ENCODE peak calls at places on chromosomes 7 and 10, in five cellular contexts. I is HepG2; H is trophoblast cell; R is non-pigmented ciliary epithelial cell; J is stimulated activated CD8-positive, alpha-beta memory T cell treated with anti-CD3 and anti-CD28 coated beads, Interleukin-4, amount 100 ng/mL, for 24 hours. Q is an unnamed sample.
A peak's percentile ranks its signal among the peaks of the same experiment; 100 is the strongest.

GRCh38 chr7:91636129-91636724 is 244.3 kb downstream of the MTERF1 start:
- DNase-seq in I (peak; percentile 35), H (peak; percentile 77), R (no peak), J (no peak), Q (no peak)

GRCh38 chr7:46850563-46851325 is 731.2 kb downstream of the TNS3 start:
- DNase-seq in I (no peak), H (peak; percentile 34), R (no peak), J (no peak), Q (no peak)

GRCh38 chr10:85195596-85195995 is 867.2 kb downstream of the CCSER2 start:
- DNase-seq in I (no peak), H (no peak), R (no peak), J (no peak), Q (no peak)

GRCh38 chr10:74437822-74438221 is 286.8 kb downstream of the ADK start:
- DNase-seq in I (peak; percentile 4), H (no peak), R (no peak), J (no peak), Q (no peak)

GRCh38 chr7:41336455-41336952 is 366.4 kb downstream of the INHBA start:
- DNase-seq in I (no peak), H (peak; percentile 5), R (no peak), J (no peak), Q (no peak)

GRCh38 chr10:55065185-55065584 is 264.2 kb upstream of the PCDH15 start:
- DNase-seq in I (peak; percentile 85), H (no peak), R (no peak), J (no peak), Q (no peak)

GRCh38 chr10:4546500-4546899 is 279.5 kb upstream of the AKR1E2 start:
- DNase-seq in I (no peak), H (no peak), R (peak; percentile 71), J (peak; percentile 14), Q (no peak)

GRCh38 chr10:13589316-13589715 is 2.6 kb downstream of the PRPF18 start:
- DNase-seq in I (no peak), H (no peak), R (no peak), J (no peak), Q (no peak)

GRCh38 chr10:97127960-97128850 is 57.6 kb downstream of the SLIT1 start:
- DNase-seq in I (no peak), H (peak; percentile 6), R (no peak), J (no peak), Q (no peak)

GRCh38 chr7:128920913-128921582 is 10.5 kb upstream of the KCP start:
- DNase-seq in I (no peak), H (no peak), R (no peak), J (no peak), Q (no peak)

GRCh38 chr7:121510302-121510701 is 114.2 kb upstream of the FAM3C start:
- DNase-seq in I (no peak), H (no peak), R (no peak), J (no peak), Q (no peak)

GRCh38 chr10:77290528-77291155 is 347.0 kb downstream of the KCNMA1 start:
- DNase-seq in I (no peak), H (peak; percentile 90), R (peak; percentile 78), J (no peak), Q (peak; percentile 13)

GRCh38 chr10:96619803-96620773 is 33.3 kb upstream of the TM9SF3 start:
- DNase-seq in I (no peak), H (no peak), R (no peak), J (no peak), Q (no peak)

GRCh38 chr7:5634107-5634950 is 147.1 kb downstream of the RNF216 start:
- DNase-seq in I (no peak), H (no peak), R (no peak), J (no peak), Q (no peak)

GRCh38 chr10:101052285-101052684 is 9.5 kb upstream of the KAZALD1 start:
- DNase-seq in I (no peak), H (peak; percentile 55), R (no peak), J (no peak), Q (no peak)

GRCh38 chr7:96855139-96855538 is 145.5 kb upstream of the SEM1 start:
- DNase-seq in I (no peak), H (no peak), R (no peak), J (no peak), Q (no peak)

GRCh38 chr10:77293785-77294184 is 343.8 kb downstream of the KCNMA1 start:
- DNase-seq in I (no peak), H (no peak), R (no peak), J (no peak), Q (no peak)

GRCh38 chr7:72003236-72003635 is 408.9 kb downstream of the CALN1 start:
- DNase-seq in I (no peak), H (no peak), R (no peak), J (no peak), Q (no peak)

GRCh38 chr7:43501881-43502280 is 81.0 kb upstream of the STK17A start:
- DNase-seq in I (peak; percentile 94), H (peak; percentile 90), R (peak; percentile 53), J (no peak), Q (no peak)

GRCh38 chr7:104299323-104299722 is 29.1 kb upstream of the LHFPL3 start:
- DNase-seq in I (no peak), H (no peak), R (no peak), J (no peak), Q (no peak)

GRCh38 chr7:36308031-36308430 is 81.6 kb upstream of the ANLN start:
- DNase-seq in I (no peak), H (no peak), R (no peak), J (no peak), Q (no peak)

GRCh38 chr10:87740232-87740631 is 77.8 kb downstream of the ATAD1 start:
- DNase-seq in I (peak; percentile 44), H (peak; percentile 46), R (no peak), J (no peak), Q (no peak)

GRCh38 chr10:51651063-51651462 is 48.3 kb downstream of the CSTF2T start:
- DNase-seq in I (no peak), H (peak; percentile 55), R (no peak), J (no peak), Q (no peak)

GRCh38 chr10:5555031-5555510 is 30.3 kb downstream of the CALML3 start:
- DNase-seq in I (no peak), H (no peak), R (no peak), J (no peak), Q (no peak)

GRCh38 chr10:72335394-72336258 is 19.1 kb downstream of the DNAJB12 start:
- DNase-seq in I (no peak), H (no peak), R (no peak), J (no peak), Q (peak; percentile 61)

GRCh38 chr10:82377608-82378007 is 502.6 kb downstream of the NRG3 start:
- DNase-seq in I (no peak), H (peak; percentile 1), R (no peak), J (no peak), Q (peak; percentile 71)

GRCh38 chr10:51095444-51095843 is 21.2 kb downstream of the PRKG1 start:
- DNase-seq in I (no peak), H (no peak), R (no peak), J (no peak), Q (no peak)

GRCh38 chr7:137953692-137954470 is 48.0 kb downstream of the CREB3L2 start:
- DNase-seq in I (no peak), H (peak; percentile 99), R (no peak), J (no peak), Q (peak; percentile 24)

GRCh38 chr10:77192402-77192801 is 445.2 kb downstream of the KCNMA1 start:
- DNase-seq in I (no peak), H (peak; percentile 47), R (no peak), J (no peak), Q (no peak)

GRCh38 chr7:146366938-146367337 is 250.3 kb downstream of the CNTNAP2 start:
- DNase-seq in I (no peak), H (peak; percentile 10), R (no peak), J (no peak), Q (no peak)

GRCh38 chr10:126431816-126432215 is 43.5 kb upstream of the ADAM12 start:
- DNase-seq in I (no peak), H (no peak), R (no peak), J (no peak), Q (no peak)

GRCh38 chr10:51077507-51077906 is 3.2 kb downstream of the PRKG1 start:
- DNase-seq in I (no peak), H (no peak), R (no peak), J (no peak), Q (no peak)

GRCh38 chr10:79361721-79362397 is 14.6 kb downstream of the PPIF start:
- DNase-seq in I (no peak), H (no peak), R (no peak), J (no peak), Q (no peak)

GRCh38 chr10:130728531-130729215 is 582.8 kb downstream of the TCERG1L start:
- DNase-seq in I (no peak), H (no peak), R (no peak), J (no peak), Q (no peak)

GRCh38 chr7:66539948-66540375 is 88.7 kb upstream of the KCTD7 start:
- DNase-seq in I (peak; percentile 43), H (no peak), R (no peak), J (no peak), Q (no peak)

GRCh38 chr7:55019329-55019690 is 493 bp downstream of the EGFR start:
- DNase-seq in I (no peak), H (peak; percentile 23), R (no peak), J (no peak), Q (peak; percentile 43)

GRCh38 chr7:99106411-99106810 is 37.5 kb downstream of the SMURF1 start:
- DNase-seq in I (peak; percentile 60), H (peak; percentile 34), R (no peak), J (no peak), Q (no peak)

Q was measured in dermis microvascular lymphatic vessel endothelial cell.